ENCODE peak calls at places on chromosome 4, in five cellular contexts. Q, F, B, T and C are unnamed samples.

GRCh38 chr4:169791527-169792156 is 33.9 kb upstream of the HPF1 start:
- DNase-seq in Q (peak), F (no peak), B (peak), T (peak), C (peak)

GRCh38 chr4:81351653-81352455 is 119.9 kb downstream of the RASGEF1B start:
- DNase-seq in Q (peak), F (peak), B (peak), T (peak), C (peak)

GRCh38 chr4:94339779-94340178 is 2.9 kb downstream of the HPGDS start:
- DNase-seq in Q (no peak), F (no peak), B (no peak), T (no peak), C (no peak)

GRCh38 chr4:33060873-33061542 is 2340.8 kb downstream of the PCDH7 start:
- DNase-seq in Q (peak), F (no peak), B (peak), T (peak), C (peak)

GRCh38 chr4:149823770-149824221 is 8.2 kb upstream of the IQCM start:
- DNase-seq in Q (peak), F (no peak), B (no peak), T (peak), C (peak)

GRCh38 chr4:37967749-37968148 is 7.6 kb downstream of the PTTG2 start:
- DNase-seq in Q (peak), F (no peak), B (no peak), T (peak), C (no peak)

GRCh38 chr4:80788798-80789197 is 241.7 kb upstream of the BMP3 start:
- DNase-seq in Q (peak), F (no peak), B (peak), T (peak), C (no peak)

GRCh38 chr4:26787461-26788340 is 72.9 kb upstream of the STIM2 start:
- DNase-seq in Q (peak), F (peak), B (peak), T (peak), C (peak)

GRCh38 chr4:124804041-124804440 is 91.5 kb upstream of the ANKRD50 start:
- DNase-seq in Q (no peak), F (no peak), B (no peak), T (no peak), C (no peak)

GRCh38 chr4:70496231-70496630 is 22.1 kb upstream of the AMTN start:
- DNase-seq in Q (no peak), F (no peak), B (no peak), T (no peak), C (no peak)

GRCh38 chr4:138175337-138175794 is 66.8 kb downstream of the SLC7A11 start:
- DNase-seq in Q (peak), F (no peak), B (peak), T (peak), C (peak)

GRCh38 chr4:145351162-145351561 is 130.5 kb upstream of the SMAD1 start:
- DNase-seq in Q (no peak), F (no peak), B (no peak), T (no peak), C (no peak)

GRCh38 chr4:163391756-163392155 is 48.1 kb downstream of the NPY5R start:
- DNase-seq in Q (peak), F (no peak), B (no peak), T (no peak), C (no peak)

GRCh38 chr4:72312032-72312650 is 256.9 kb downstream of the ADAMTS3 start:
- DNase-seq in Q (peak), F (no peak), B (no peak), T (peak), C (peak)

GRCh38 chr4:146638801-146639351 is at the start of gene POU4F2:
- DNase-seq in Q (peak), F (no peak), B (peak), T (no peak), C (no peak)

GRCh38 chr4:2406406-2406805 is 12.0 kb downstream of the ZFYVE28 start:
- DNase-seq in Q (no peak), F (no peak), B (no peak), T (no peak), C (no peak)

GRCh38 chr4:111228874-111229273 is 606.0 kb upstream of the PITX2 start:
- DNase-seq in Q (peak), F (no peak), B (no peak), T (peak), C (no peak)

DNA sequence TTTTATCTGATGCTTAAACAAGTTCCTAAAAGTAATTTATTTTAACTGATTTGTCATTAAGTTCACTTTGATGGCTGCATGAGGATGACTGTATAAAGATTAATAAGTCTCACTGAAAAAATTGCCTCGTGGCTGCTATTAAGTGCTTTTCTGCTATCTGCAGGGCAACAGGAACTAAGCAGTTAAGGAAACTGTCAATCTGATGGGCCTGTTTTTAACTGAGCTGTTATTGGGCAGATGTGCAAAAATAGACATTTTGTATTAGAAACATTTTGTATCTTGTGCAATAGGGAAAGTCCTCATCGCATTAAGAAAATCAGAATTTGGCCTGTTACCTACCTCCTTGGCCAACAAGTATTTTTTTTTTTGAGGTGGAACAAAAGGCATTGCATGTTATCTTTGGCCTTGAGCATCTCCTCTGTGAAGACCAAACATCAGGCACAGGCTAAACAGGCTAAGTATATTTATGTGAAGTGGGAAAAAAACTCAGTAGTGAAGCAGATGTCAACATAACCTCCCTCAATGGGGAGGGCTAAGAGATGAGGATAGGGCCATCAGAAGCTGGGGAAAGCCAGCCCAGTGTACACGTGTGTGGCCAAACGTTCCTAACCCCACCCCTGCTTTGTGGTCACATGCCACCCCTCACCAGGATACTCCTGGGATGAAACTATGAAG is 102.4 kb downstream of the FNIP2 start:
- DNase-seq in Q (no peak), F (no peak), B (no peak), T (no peak), C (no peak)
- H3K4me3 ChIP-seq in Q (no peak), F (no peak), B (no peak), T (no peak), C (no peak)

GRCh38 chr4:87025023-87025613 is 90.3 kb downstream of the AFF1 start:
- DNase-seq in Q (no peak), F (no peak), B (no peak), T (no peak), C (no peak)
- H3K4me3 ChIP-seq in Q (no peak), F (no peak), B (no peak), T (no peak), C (no peak)

DNA sequence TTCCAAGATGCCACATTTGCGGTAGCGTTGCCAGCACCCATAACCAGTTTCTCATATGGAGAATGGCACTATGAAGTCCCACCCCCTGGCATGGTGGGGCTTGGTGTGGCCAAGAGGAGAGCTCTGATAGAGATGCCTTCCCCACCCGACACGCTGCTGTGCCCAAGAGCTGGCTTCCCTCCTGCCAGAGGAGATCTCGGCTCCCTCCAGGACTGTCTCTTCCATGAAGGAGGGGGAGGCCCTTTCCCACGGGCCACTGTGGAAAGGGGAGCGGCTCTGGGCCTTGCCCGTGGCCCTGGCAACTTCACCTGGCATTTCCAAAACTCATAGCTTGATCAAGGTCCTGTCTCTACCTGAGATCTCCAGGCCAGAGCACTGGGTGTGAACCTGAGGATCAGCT is 217.3 kb upstream of the PSAPL1 start:
- DNase-seq in Q (no peak), F (no peak), B (no peak), T (no peak), C (no peak)
- H3K4me3 ChIP-seq in Q (no peak), F (no peak), B (no peak), T (no peak), C (no peak)

DNA sequence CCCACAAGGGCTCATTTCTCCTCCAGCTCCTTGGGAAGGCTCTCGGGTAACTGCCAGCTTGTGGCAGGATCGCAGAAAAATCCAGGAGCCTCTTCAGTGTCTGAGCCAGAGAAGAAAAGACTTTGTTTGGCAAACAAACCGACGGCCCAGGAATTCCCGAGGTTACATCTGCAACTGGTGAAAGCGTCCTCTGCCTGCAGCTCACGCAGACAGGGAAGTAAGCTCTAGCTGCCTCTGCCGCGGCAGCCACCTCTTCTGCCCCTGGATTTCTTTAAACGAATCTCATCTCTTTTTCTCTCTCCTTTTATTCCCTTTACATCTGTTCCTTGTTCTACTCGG is 289 bp downstream of the DCHS2 start:
- DNase-seq in Q (peak), F (no peak), B (peak), T (peak), C (no peak)
- H3K4me3 ChIP-seq in Q (no peak), F (peak), B (peak), T (no peak), C (peak)